ENCODE peak calls at places on chromosomes 4 and X, in eight cellular contexts. S, K, C, L, F, U, P and O are unnamed samples.

GRCh38 chr4:683982-684571 is 4.9 kb downstream of the SLC49A3 start:
- DNase-seq in P (peak), C (peak), K (no peak), F (peak), U (peak), L (peak), S (peak), O (no peak)

GRCh38 chrX:153646620-153647373 is at the start of gene DUSP9:
- DNase-seq in P (no peak), L (peak), F (no peak), S (peak), C (no peak), U (no peak), K (no peak), O (no peak)

GRCh38 chrX:134186362-134187121 is 50.4 kb upstream of the CCDC160 start:
- DNase-seq in S (peak), K (peak), U (peak), F (peak), P (no peak), C (no peak), L (no peak), O (peak)

GRCh38 chr4:188110741-188111458 is 1.5 kb upstream of the TRIML2 start:
- DNase-seq in U (no peak), L (no peak), F (no peak), P (no peak), K (no peak), C (no peak), S (no peak), O (no peak)

GRCh38 chr4:8198906-8199593 is at the start of gene SH3TC1:
- DNase-seq in C (peak), P (peak), S (no peak), K (peak), F (peak), U (peak), L (peak), O (peak)

GRCh38 chrX:106481341-106481740 is 130.4 kb upstream of the RADX start:
- DNase-seq in K (peak), P (peak), F (peak), U (no peak), S (peak), L (peak), C (no peak), O (no peak)

GRCh38 chr4:87409420-87409939 is 12.9 kb upstream of the NUDT9 start:
- DNase-seq in C (no peak), U (no peak), L (no peak), K (no peak), P (no peak), S (no peak), F (no peak), O (no peak)

GRCh38 chr4:38958453-38958852 is 73.8 kb downstream of the TMEM156 start:
- DNase-seq in C (no peak), S (no peak), U (no peak), F (no peak), K (no peak), P (no peak), L (no peak), O (no peak)